ENCODE peak calls at places on chromosomes 3 and 15, in eight cellular contexts. G, N, S, R, K, L, X and T are unnamed samples. For H3K36me3, the result is how much of the 10 kb centered on the place peaks cover.

GRCh38 chr3:107629556-107629955 is 106.8 kb downstream of the BBX start:
- DNase-seq in R (no peak), X (no peak), K (no peak), S (no peak), N (no peak), G (no peak), L (no peak), T (no peak)

GRCh38 chr3:97940034-97940433 is 32.2 kb downstream of the RIOX2 start:
- DNase-seq in S (no peak), X (no peak), N (no peak), G (no peak), L (no peak), K (no peak), R (no peak), T (no peak)

GRCh38 chr3:188358787-188359493 is 205.0 kb downstream of the LPP start:
- DNase-seq in X (no peak), L (peak), N (no peak), K (no peak), S (no peak), R (no peak), G (no peak), T (no peak)

GRCh38 chr15:38620851-38621594 is 56.4 kb upstream of the RASGRP1 start:
- DNase-seq in S (no peak), R (no peak), N (no peak), K (no peak), X (no peak), G (no peak), L (no peak), T (no peak)

GRCh38 chr15:31080618-31081017 is 20.9 kb downstream of the TRPM1 start:
- DNase-seq in G (no peak), R (peak), S (no peak), K (peak), X (peak), N (peak), L (no peak), T (no peak)

GRCh38 chr15:52112203-52112750 is 298 bp downstream of the BCL2L10 start:
- DNase-seq in K (peak), X (no peak), L (peak), G (no peak), S (no peak), N (no peak), R (peak), T (no peak)

GRCh38 chr3:23130406-23130805 is 72.7 kb upstream of the UBE2E2 start:
- DNase-seq in S (no peak), R (no peak), N (no peak), X (no peak), L (no peak), G (no peak), K (no peak), T (no peak)

GRCh38 chr3:157100997-157101396 is 59.0 kb downstream of the CCNL1 start:
- DNase-seq in S (no peak), L (no peak), K (no peak), R (no peak), X (no peak), G (no peak), N (no peak), T (no peak)

GRCh38 chr15:39643747-39644520 is 63.1 kb downstream of the THBS1 start:
- DNase-seq in N (no peak), K (peak), R (no peak), L (no peak), X (no peak), G (no peak), S (no peak), T (no peak)

GRCh38 chr3:14311722-14312121 is 90.7 kb upstream of the SLC6A6 start:
- DNase-seq in K (no peak), S (no peak), R (no peak), N (no peak), G (no peak), X (no peak), L (no peak), T (no peak)

GRCh38 chr3:72520205-72520604 is 328.0 kb downstream of the SHQ1 start:
- DNase-seq in X (no peak), R (no peak), L (no peak), S (no peak), K (no peak), G (no peak), N (no peak), T (no peak)

GRCh38 chr3:13850161-13850945 is 29.5 kb downstream of the WNT7A start:
- DNase-seq in G (no peak), N (no peak), X (no peak), R (no peak), S (no peak), L (no peak), K (peak), T (peak)

GRCh38 chr3:73499787-73500186 is 125.0 kb downstream of the PDZRN3 start:
- DNase-seq in L (no peak), S (no peak), R (no peak), X (no peak), G (no peak), K (peak), N (no peak), T (no peak)

GRCh38 chr3:64109438-64109837 is 86.1 kb upstream of the PSMD6 start:
- DNase-seq in G (no peak), S (no peak), L (no peak), N (no peak), X (no peak), K (no peak), R (no peak), T (no peak)

GRCh38 chr3:146750196-146750595 is 145.1 kb upstream of the PLSCR5 start:
- DNase-seq in K (peak), L (no peak), G (no peak), X (no peak), S (no peak), R (no peak), N (no peak), T (peak)

GRCh38 chr3:52809821-52810377 is 15.3 kb downstream of the ITIH3 start:
- DNase-seq in K (no peak), S (no peak), X (no peak), R (no peak), N (no peak), G (no peak), L (no peak), T (no peak)
- H3K4me3 ChIP-seq in K (no peak), S (no peak), X (no peak), R (no peak), N (no peak), G (no peak), L (no peak), T (no peak)

DNA sequence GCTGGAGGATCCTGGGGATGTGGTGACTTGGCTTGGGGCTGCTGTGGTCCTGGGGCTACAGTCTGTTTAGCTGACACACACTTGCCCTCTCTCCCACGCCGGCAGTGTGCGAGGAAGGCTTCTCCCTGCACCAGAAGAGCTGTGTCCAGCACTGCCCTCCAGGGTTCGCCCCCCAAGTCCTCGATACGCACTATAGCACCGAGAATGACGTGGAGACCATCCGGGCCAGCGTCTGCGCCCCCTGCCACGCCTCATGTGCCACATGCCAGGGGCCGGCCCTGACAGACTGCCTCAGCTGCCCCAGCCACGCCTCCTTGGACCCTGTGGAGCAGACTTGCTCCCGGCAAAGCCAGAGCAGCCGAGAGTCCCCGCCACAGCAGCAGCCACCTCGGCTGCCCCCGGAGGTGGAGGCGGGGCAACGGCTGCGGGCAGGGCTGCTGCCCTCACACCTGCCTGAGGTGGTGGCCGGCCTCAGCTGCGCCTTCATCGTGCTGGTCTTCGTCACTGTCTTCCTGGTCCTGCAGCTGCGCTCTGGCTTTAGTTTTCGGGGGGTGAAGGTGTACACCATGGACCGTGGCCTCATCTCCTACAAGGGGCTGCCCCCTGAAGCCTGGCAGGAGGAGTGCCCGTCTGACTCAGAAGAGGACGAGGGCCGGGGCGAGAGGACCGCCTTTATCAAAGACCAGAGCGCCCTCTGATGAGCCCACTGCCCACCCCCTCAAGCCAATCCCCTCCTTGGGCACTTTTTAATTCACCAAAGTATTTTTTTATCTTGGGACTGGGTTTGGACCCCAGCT is 2.9 kb upstream of the FES start:
- DNase-seq in S (no peak), X (no peak), N (no peak), L (no peak), G (no peak), K (no peak), R (no peak), T (no peak)
- H3K36me3 ChIP-seq in S (under half), X (under half), N (under half), L (under half), G (under half), K (under half), R (under half), T (under half)

GRCh38 chr3:69433938-69434263 is 48.0 kb upstream of the FRMD4B start:
- DNase-seq in K (no peak), G (no peak), S (no peak), X (no peak), R (no peak), L (no peak), N (no peak), T (no peak)
- H3K4me3 ChIP-seq in K (no peak), G (no peak), S (no peak), X (no peak), R (no peak), L (no peak), N (no peak), T (no peak)

GRCh38 chr15:58731756-58732535 is 17.6 kb downstream of the ADAM10 start:
- DNase-seq in X (no peak), N (no peak), L (no peak), S (no peak), G (no peak), R (no peak), K (peak), T (peak)
- H3K36me3 ChIP-seq in X (under half), N (under half), L (under half), S (under half), G (under half), R (under half), K (under half), T (under half)

DNA sequence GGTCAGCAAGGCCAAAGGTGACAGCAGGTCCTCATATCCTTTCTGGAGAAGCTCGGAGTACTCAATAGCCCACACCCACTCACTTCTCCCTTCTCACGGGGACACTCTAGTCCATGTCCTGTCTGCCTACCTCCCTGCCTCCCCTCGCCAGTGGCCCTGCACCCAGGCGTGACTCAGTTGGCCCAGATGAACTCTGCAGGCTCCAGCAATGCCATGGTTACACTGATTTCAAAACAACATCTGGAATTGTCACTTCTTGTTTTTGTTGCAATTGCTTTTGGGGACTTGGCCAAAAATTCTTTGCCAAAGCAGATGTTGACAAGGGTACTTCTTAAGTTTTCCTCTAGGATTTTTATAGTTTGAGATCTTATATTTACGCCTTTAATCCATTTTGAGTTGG is 13.0 kb downstream of the IL16 start:
- DNase-seq in K (no peak), G (no peak), X (no peak), R (peak), L (no peak), N (no peak), S (no peak), T (no peak)
- H3K4me3 ChIP-seq in K (no peak), G (no peak), X (no peak), R (no peak), L (no peak), N (no peak), S (no peak), T (no peak)

GRCh38 chr3:135131290-135131689 is 336.2 kb downstream of the EPHB1 start:
- DNase-seq in N (no peak), S (no peak), X (no peak), G (no peak), K (no peak), R (no peak), L (no peak), T (no peak)
- H3K36me3 ChIP-seq in N (under half), S (under half), X (under half), G (under half), K (under half), R (under half), L (under half), T (under half)

GRCh38 chr3:48663489-48664312 is 1.0 kb upstream of the CELSR3 start:
- DNase-seq in K (peak), G (peak), L (peak), X (peak), R (peak), N (peak), S (peak), T (peak)

GRCh38 chr3:48661501-48662139 is 1.1 kb downstream of the CELSR3 start:
- DNase-seq in S (no peak), N (peak), X (peak), K (peak), R (peak), G (no peak), L (peak), T (no peak)

GRCh38 chr3:48662753-48663488 is at the start of gene CELSR3:
- DNase-seq in X (peak), K (peak), N (peak), S (no peak), R (peak), G (peak), L (peak), T (peak)

GRCh38 chr3:48662140-48662752 is 440 bp downstream of the CELSR3 start:
- DNase-seq in R (no peak), G (no peak), X (peak), S (no peak), L (no peak), K (no peak), N (no peak), T (no peak)

DNA sequence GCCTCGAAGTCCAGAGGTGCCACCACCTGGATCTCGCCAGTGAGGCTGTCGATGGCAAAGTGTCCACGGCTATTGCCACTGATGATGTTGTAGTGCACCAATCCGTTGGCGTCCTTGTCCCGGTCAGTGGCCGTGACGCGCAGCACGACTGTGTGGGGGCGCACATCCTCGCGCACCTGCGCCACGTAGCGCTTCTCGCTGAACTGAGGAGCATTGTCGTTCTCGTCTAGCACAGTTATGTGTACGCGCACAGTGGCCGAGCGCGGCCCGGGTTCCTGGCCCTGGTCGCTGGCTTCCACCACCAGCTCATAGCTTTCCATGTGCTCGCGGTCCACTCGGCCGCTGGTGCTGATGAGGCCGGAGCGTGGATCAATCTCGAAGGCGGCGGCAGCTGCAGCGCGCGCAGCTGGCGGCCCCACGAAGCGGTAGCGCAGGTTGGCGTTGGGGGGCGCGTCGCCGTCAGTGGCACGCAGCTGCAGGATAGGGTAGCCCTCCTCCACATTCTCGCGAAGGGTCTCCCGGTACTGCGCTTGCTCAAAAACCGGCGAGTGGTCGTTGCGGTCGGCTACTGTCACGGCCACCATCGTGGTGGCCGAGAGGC is 1.8 kb downstream of the CELSR3 start:
- DNase-seq in X (no peak), K (no peak), N (no peak), L (no peak), S (no peak), R (no peak), G (no peak), T (no peak)
- H3K4me3 ChIP-seq in X (no peak), K (no peak), N (peak), L (no peak), S (no peak), R (peak), G (no peak), T (no peak)

GRCh38 chr3:172326993-172327392 is 121.3 kb downstream of the GHSR start:
- DNase-seq in R (no peak), S (no peak), L (no peak), X (no peak), N (no peak), K (no peak), G (no peak), T (no peak)
- H3K36me3 ChIP-seq in R (under half), S (under half), L (under half), X (under half), N (under half), K (half or more), G (under half), T (under half)